ENCODE peak calls at places on chromosomes 12 and 14, in four cellular contexts. R is osteocyte, C is AG04450, K is GM20000. F is an unnamed sample.

GRCh38 chr14:21299562-21300130 is 19.8 kb downstream of the RPGRIP1 start:
- DNase-seq in R (no peak), C (no peak), K (no peak), F (no peak)

GRCh38 chr14:80787876-80788275 is 153.7 kb downstream of the CEP128 start:
- DNase-seq in R (no peak), C (no peak), K (no peak), F (no peak)

GRCh38 chr14:66507181-66507721 is 696 bp upstream of the GPHN start:
- DNase-seq in R (no peak), C (no peak), K (no peak), F (no peak)

GRCh38 chr12:114938487-114939210 is 254.7 kb upstream of the TBX3 start:
- DNase-seq in R (no peak), C (no peak), K (no peak), F (no peak)

GRCh38 chr14:65483647-65484046 is 71.1 kb downstream of the FUT8 start:
- DNase-seq in R (no peak), C (no peak), K (no peak), F (no peak)

GRCh38 chr12:111773801-111774551 is 7.2 kb downstream of the ALDH2 start:
- DNase-seq in R (no peak), C (peak; percentile 87), K (peak; percentile 61), F (peak; percentile 89)

GRCh38 chr14:96180004-96180403 is 24.6 kb upstream of the BDKRB2 start:
- DNase-seq in R (no peak), C (no peak), K (no peak), F (no peak)

GRCh38 chr12:88854260-88854659 is 274.0 kb upstream of the KITLG start:
- DNase-seq in R (no peak), C (peak; percentile 48), K (no peak), F (peak; percentile 35)

GRCh38 chr12:50924439-50925341 is 27.7 kb upstream of the HIGD1C start:
- DNase-seq in R (peak; percentile 85), C (peak; percentile 71), K (peak; percentile 76), F (peak; percentile 87)

GRCh38 chr14:103118019-103118662 is 5.1 kb upstream of the TNFAIP2 start:
- DNase-seq in R (no peak), C (no peak), K (no peak), F (no peak)

GRCh38 chr12:115755061-115755751 is 522.3 kb downstream of the MED13L start:
- DNase-seq in R (no peak), C (no peak), K (no peak), F (no peak)

GRCh38 chr12:52944683-52945388 is 4.1 kb upstream of the KRT18 start:
- DNase-seq in R (no peak), C (no peak), K (no peak), F (no peak)

GRCh38 chr12:91074068-91074819 is 16.4 kb upstream of the KERA start:
- DNase-seq in R (no peak), C (no peak), K (no peak), F (no peak)

GRCh38 chr12:122471324-122472226 is 29.2 kb downstream of the ZCCHC8 start:
- DNase-seq in R (no peak), C (peak; percentile 59), K (peak; percentile 42), F (peak; percentile 50)

GRCh38 chr12:124622764-124623163 is 55.4 kb upstream of the NCOR2 start:
- DNase-seq in R (no peak), C (no peak), K (no peak), F (no peak)

GRCh38 chr14:90140298-90140955 is 78.6 kb downstream of the KCNK13 start:
- DNase-seq in R (no peak), C (no peak), K (no peak), F (no peak)
- TF ChIP-seq CTCF in R (no peak), C (no peak), K (no peak), F (no peak)

GRCh38 chr12:129115558-129115957 is 262.3 kb downstream of the GLT1D1 start:
- DNase-seq in R (no peak), C (no peak), K (no peak), F (no peak)

DNA sequence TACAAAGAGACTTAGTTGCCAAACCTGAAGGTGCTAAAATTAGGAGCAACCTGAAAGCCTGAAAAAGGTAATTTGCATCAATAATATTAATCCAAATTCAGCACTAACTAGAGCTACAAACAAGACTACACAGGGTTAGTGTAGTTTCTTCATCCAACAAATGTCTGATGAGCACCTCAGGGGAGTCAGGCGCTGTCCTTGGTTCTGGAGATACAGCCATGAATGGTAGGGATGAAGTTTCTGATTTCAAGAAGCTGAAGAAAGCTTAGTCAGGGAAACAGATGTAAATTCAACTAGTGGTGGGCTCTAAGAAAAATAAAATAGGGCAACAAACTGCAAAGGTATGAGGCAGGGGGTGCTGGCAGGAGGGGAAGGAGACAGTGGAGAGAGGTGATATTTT is 266.3 kb downstream of the GLT1D1 start:
- DNase-seq in R (no peak), C (no peak), K (no peak), F (no peak)
- TF ChIP-seq CTCF in R (no peak), C (no peak), K (no peak), F (no peak)

DNA sequence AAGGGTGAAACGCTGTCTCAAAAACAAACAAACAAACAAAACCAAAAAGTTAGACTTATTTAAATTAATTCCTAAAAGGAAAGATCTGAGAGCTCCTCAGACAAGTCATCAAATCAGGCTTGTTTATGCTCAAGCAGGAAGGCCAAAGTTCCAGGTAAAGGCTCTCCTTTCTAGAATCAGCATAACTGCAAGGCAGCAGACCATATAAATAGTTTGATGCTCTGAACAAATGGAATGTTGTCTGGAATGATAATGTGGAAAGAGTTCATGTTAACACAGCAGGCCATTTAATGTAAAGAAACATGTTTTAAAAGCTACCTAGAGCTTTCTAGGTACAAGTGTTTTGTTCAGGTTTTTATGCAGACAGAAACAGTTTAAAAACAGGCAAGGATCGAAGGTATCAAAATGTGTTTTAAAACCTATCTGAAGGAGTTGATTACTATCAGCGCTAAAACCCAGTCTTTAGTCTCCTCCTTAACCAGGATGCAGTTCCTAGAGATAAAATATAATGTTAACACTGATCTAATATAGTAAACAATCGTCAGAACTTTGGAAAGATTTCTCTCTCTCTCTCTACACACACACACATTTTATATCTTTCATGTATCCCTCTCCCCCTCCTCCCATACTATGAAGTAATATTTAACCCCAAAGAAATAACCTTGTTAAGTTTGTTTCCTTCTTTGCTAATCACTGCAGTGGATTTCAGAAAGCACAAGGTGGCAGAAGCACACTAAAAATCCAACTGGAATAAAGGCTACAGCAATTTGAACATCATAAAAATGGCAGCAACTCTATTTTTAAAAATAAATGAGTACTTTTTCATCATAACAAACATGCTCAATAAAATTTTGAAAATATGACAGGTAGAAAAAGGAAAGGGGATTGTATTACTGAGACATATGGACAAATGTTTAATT is 135.5 kb downstream of the PAWR start:
- DNase-seq in R (no peak), C (no peak), K (no peak), F (no peak)
- TF ChIP-seq CTCF in R (peak; percentile 74), C (peak; percentile 79), K (peak; percentile 51), F (peak; percentile 73)

DNA sequence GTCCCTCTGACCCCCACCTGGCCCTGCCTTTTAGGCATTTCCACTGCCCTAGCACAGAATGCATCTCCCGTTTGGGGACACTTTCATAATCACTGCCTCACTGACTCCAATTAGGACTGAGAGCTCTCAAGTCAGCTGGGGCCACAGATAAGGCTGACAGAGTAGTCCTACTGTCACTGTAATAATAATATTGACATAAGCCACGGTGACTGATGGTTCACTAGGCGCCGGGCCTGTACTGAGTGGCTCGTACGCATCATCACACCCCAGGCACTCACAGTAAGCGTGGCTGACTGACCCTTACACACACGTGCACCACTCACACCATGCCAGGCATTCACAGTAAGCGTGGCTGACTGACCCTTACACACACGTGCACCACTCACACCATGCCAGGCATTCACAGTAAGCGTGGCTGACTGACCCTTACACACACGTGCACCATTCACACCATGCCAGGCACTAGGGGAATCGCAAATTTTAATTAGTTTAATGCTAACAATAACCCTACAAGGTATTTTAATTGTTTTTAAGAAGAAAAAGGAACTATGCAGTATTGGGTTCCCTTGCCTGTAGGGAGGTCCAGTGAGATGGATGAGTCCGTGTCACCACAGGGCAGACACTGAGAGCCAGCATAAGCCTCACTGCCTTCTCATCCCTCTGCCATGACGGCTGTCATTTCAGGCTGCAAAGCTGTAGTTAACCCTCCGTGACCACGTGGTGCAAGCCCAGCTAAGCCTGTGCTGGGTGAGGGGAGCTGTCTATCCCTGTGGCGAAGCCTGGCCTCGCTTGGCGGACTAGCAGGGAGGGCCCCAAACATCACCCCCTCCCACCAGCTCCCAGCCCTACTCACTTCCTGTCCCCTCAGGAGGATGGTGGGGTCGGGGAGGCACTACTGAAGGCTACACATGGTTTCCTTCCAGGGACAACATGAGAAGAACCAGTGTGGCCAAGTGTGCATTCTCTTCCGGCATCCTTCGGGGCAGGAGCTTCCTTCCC is 87.9 kb downstream of the CHGA start:
- DNase-seq in R (no peak), C (no peak), K (no peak), F (no peak)
- TF ChIP-seq CTCF in R (no peak), C (no peak), K (no peak), F (no peak)

GRCh38 chr12:49587174-49587908 is 18.1 kb downstream of the FAM186B start:
- DNase-seq in R (no peak), C (no peak), K (no peak), F (no peak)
- TF ChIP-seq CTCF in R (no peak), C (no peak), K (no peak), F (no peak)

DNA sequence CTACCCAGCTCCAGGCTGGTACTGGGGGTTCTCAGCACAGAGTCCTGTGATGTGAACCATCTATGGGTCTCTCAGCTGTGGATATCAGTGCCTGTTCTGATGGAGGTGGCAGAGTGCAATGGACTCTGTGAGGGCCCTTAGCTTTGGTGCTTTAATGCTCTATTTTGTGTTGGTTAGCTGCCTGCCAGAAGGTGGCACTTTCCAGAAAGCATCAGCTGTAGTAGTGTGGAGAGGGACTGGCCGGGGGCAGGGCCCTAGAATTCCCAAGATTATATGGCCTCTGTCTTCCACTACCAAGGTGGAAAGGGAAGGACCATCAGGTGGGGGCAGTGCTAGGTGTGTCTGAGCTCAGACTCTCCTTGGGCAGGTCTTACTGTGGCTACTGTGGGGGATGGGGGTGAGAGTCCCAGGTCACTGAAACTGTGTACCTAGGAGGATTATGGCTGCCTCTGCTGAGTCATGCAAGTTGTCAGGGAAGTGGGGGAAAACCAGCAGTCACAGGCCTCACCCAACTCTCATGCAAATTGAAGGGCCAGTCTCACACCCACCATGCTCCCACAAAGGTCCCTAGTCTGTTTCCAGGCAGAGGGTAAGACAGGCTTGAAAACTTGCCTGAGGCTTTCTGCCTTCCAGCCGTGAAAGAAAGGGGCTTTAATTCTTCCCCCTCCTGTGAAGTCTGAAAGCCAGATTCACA is 878.1 kb downstream of the C12orf50 start:
- DNase-seq in R (no peak), C (no peak), K (peak; percentile 4), F (no peak)
- TF ChIP-seq CTCF in R (no peak), C (no peak), K (no peak), F (no peak)

F was measured in AG09319.